ENCODE peak calls at places on chromosomes 12 and 14, in nine cellular contexts. E is B cell, M is NCI-H2081, Z is ELR, S is psoas muscle, P is cardiac muscle cell, Q is AG04450, A is endothelial cell, W is HAP-1. H is an unnamed sample.

GRCh38 chr12:111769599-111769998 is 2.9 kb downstream of the ALDH2 start:
- DNase-seq in P (no peak), E (no peak), M (no peak), S (no peak), Z (no peak), A (no peak), W (no peak), Q (no peak), H (no peak)

GRCh38 chr12:18942669-18943068 is 186.9 kb upstream of the PLEKHA5 start:
- DNase-seq in S (no peak), Z (no peak), M (no peak), Q (no peak), W (no peak), A (no peak), P (no peak), E (no peak), H (no peak)

GRCh38 chr12:115413626-115414025 is 729.7 kb upstream of the TBX3 start:
- DNase-seq in W (no peak), S (no peak), M (no peak), P (no peak), E (no peak), Q (no peak), A (no peak), Z (no peak), H (no peak)

GRCh38 chr14:35405304-35405996 is 901 bp upstream of the NFKBIA start:
- DNase-seq in S (no peak), M (no peak), W (peak), A (no peak), E (no peak), Z (peak), Q (no peak), P (no peak), H (no peak)

GRCh38 chr12:32089156-32089950 is 17.3 kb upstream of the BICD1 start:
- DNase-seq in Q (no peak), S (no peak), M (peak), A (no peak), Z (peak), W (peak), E (no peak), P (no peak), H (peak)

GRCh38 chr14:37583358-37584210 is 11.5 kb downstream of the FOXA1 start:
- DNase-seq in Z (no peak), P (no peak), M (peak), S (no peak), E (no peak), Q (no peak), W (peak), A (no peak), H (no peak)

GRCh38 chr14:20499108-20499507 is 6.2 kb upstream of the RNASE10 start:
- DNase-seq in P (no peak), Q (no peak), A (no peak), S (no peak), W (no peak), E (no peak), M (no peak), Z (no peak), H (no peak)

GRCh38 chr14:72665259-72665658 is 228.6 kb downstream of the DPF3 start:
- DNase-seq in P (no peak), Q (peak), Z (peak), E (no peak), M (no peak), S (no peak), W (no peak), A (no peak), H (peak)

GRCh38 chr14:37048666-37049071 is 123.7 kb downstream of the SLC25A21 start:
- DNase-seq in Z (peak), M (no peak), A (no peak), W (no peak), S (no peak), E (no peak), P (no peak), Q (no peak), H (peak)

GRCh38 chr14:31543969-31544799 is 17.0 kb upstream of the NUBPL start:
- DNase-seq in A (no peak), Q (no peak), S (no peak), P (peak), E (no peak), W (no peak), Z (peak), M (no peak), H (no peak)

GRCh38 chr14:71183856-71184255 is 276.6 kb downstream of the PCNX1 start:
- DNase-seq in Z (no peak), A (no peak), Q (no peak), W (no peak), M (no peak), S (no peak), P (peak), E (no peak), H (no peak)

GRCh38 chr14:104329793-104330192 is 191.4 kb downstream of the KIF26A start:
- DNase-seq in W (no peak), Q (no peak), P (no peak), A (no peak), Z (no peak), S (no peak), E (no peak), M (no peak), H (no peak)

GRCh38 chr12:55931317-55931779 is 386 bp downstream of the DGKA start:
- DNase-seq in E (no peak), P (no peak), S (no peak), Z (peak), Q (no peak), M (no peak), W (no peak), A (no peak), H (no peak)

GRCh38 chr14:73721101-73721821 is 7.1 kb upstream of the PNMA1 start:
- DNase-seq in P (no peak), A (no peak), W (peak), M (no peak), S (no peak), E (no peak), Z (no peak), Q (no peak), H (no peak)

GRCh38 chr12:68158427-68158826 is 1.1 kb downstream of the IFNG start:
- DNase-seq in P (peak), S (no peak), E (no peak), Q (no peak), M (peak), A (peak), W (no peak), Z (peak), H (no peak)

GRCh38 chr12:32249701-32250270 is 143.1 kb downstream of the BICD1 start:
- DNase-seq in Z (no peak), S (no peak), A (no peak), W (peak), E (no peak), Q (no peak), P (no peak), M (no peak), H (no peak)

GRCh38 chr14:73491256-73491976 is 683 bp downstream of the RIOX1 start:
- DNase-seq in S (peak), A (peak), Z (peak), W (peak), P (peak), E (peak), Q (peak), M (peak), H (peak)

H was measured in SJSA1.